ENCODE peak calls at places on chromosomes 2 and 18, in six cellular contexts. F, D, L, Y, X and P are unnamed samples.
A peak's percentile ranks its signal among the peaks of the same experiment; 100 is the strongest.

GRCh38 chr2:15712551-15713342 is 121.1 kb downstream of the DDX1 start:
- DNase-seq in D (no peak), X (no peak), F (no peak), L (no peak), Y (no peak), P (no peak)

GRCh38 chr2:203743441-203743932 is 37.0 kb downstream of the CD28 start:
- DNase-seq in F (no peak), L (no peak), Y (no peak), D (peak; percentile 48), X (peak; percentile 43), P (no peak)

GRCh38 chr2:101818531-101819451 is 121.3 kb downstream of the MAP4K4 start:
- DNase-seq in F (no peak), L (no peak), D (no peak), Y (no peak), X (peak; percentile 89), P (no peak)

GRCh38 chr2:157900203-157900602 is 24.1 kb upstream of the ACVR1 start:
- DNase-seq in X (no peak), D (no peak), Y (no peak), L (no peak), F (no peak), P (no peak)

GRCh38 chr2:8285081-8285480 is 396.8 kb upstream of the ID2 start:
- DNase-seq in L (peak; percentile 14), X (no peak), D (no peak), Y (peak; percentile 64), F (no peak), P (no peak)

GRCh38 chr2:224716201-224716600 is at the start of gene CCDC195:
- DNase-seq in D (no peak), F (no peak), X (no peak), Y (no peak), L (no peak), P (no peak)

GRCh38 chr2:136135924-136136906 is 18.3 kb upstream of the CXCR4 start:
- DNase-seq in D (no peak), L (no peak), Y (no peak), X (no peak), F (no peak), P (no peak)

GRCh38 chr18:23870963-23871362 is 143.6 kb upstream of the TTC39C start:
- DNase-seq in D (no peak), Y (no peak), F (no peak), X (no peak), L (no peak), P (no peak)

GRCh38 chr2:216777637-216778273 is 82.1 kb downstream of the TNP1 start:
- DNase-seq in D (no peak), F (no peak), L (no peak), X (peak; percentile 49), Y (peak; percentile 89), P (no peak)

GRCh38 chr2:152336854-152337510 is 2.0 kb downstream of the FMNL2 start:
- DNase-seq in X (peak; percentile 53), L (no peak), D (peak; percentile 32), F (peak; percentile 51), Y (peak; percentile 78), P (no peak)

GRCh38 chr2:158191569-158191968 is 89.9 kb downstream of the UPP2 start:
- DNase-seq in D (no peak), Y (no peak), X (no peak), L (no peak), F (no peak), P (no peak)

GRCh38 chr2:76692896-76693295 is 829.3 kb downstream of the LRRTM4 start:
- DNase-seq in F (no peak), L (no peak), X (no peak), Y (no peak), D (no peak), P (no peak)

GRCh38 chr2:215870986-215871385 is 142.4 kb downstream of the MREG start:
- DNase-seq in X (no peak), F (no peak), Y (peak; percentile 72), D (no peak), L (no peak), P (no peak)

GRCh38 chr18:70072678-70073077 is 125.0 kb upstream of the CD226 start:
- DNase-seq in F (no peak), L (no peak), D (no peak), X (peak; percentile 50), Y (no peak), P (no peak)

GRCh38 chr2:170660406-170660805 is 54.7 kb upstream of the SP5 start:
- DNase-seq in X (peak; percentile 1), L (no peak), D (no peak), Y (no peak), F (no peak), P (no peak)

GRCh38 chr2:112714836-112715631 is 5.8 kb upstream of the NT5DC4 start:
- DNase-seq in L (no peak), F (no peak), D (no peak), Y (no peak), X (peak; percentile 61), P (no peak)

GRCh38 chr2:151290467-151290866 is 999 bp upstream of the NMI start:
- DNase-seq in L (no peak), X (no peak), Y (no peak), D (no peak), F (no peak), P (no peak)
- H3K4me3 ChIP-seq in L (peak overlapping the region; percentile 86), X (peak overlapping the region; percentile 57), Y (no peak overlapping the region), D (peak overlapping the region; percentile 66), F (peak overlapping the region; percentile 69), P (no peak overlapping the region)

DNA sequence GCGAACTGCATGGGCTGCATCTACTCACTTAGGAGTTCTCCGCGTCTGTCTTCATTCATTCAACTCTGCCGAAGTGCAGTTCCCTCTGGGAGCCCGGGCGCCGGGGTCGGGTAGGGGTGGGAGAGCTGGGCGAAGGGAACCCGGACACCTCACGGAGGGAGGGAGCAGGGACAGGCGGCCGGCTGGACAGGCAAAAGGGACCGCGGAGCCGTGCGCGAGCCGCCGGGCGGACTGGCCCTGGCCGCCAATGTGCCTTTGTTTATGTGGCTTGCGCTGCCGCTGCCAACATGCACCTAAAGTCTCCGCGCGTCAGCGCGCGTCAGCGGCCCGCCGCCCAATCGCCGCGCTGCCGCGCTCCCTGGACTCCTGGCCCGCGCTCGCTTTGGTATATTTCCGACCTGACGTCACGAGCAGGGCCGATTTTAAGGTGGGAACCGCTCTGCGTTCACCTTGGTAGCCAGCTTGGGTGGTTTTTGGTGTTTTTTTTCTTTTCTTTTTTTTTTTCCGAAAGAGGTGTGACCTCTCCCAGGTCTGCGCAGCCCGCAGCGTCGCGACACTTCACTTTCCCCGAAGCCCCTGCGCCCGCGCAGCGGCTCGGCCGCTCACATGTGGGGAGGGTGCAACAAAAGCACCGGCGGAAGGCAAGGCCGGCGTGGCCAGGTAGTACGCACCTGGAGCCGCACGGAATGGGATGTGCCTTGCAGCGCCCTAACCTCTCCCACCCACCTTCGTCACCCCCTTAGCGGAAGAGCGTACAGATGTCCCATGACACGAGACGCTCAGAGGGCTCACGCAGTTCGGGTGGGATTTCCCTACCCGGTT is at the start of gene NR4A2:
- DNase-seq in F (peak; percentile 94), Y (peak; percentile 92), X (peak; percentile 92), L (no peak), D (peak; percentile 92), P (peak; percentile 93)
- H3K4me1 ChIP-seq in F (peaks cover 7% of the 10 kb centered on the region), Y (no peaks in the 10 kb centered on the region), X (no peaks in the 10 kb centered on the region), L (peaks cover 12% of the 10 kb centered on the region), D (peaks cover 6% of the 10 kb centered on the region), P (no peaks in the 10 kb centered on the region)

GRCh38 chr2:27442282-27442980 is at the start of gene KRTCAP3:
- DNase-seq in Y (peak; percentile 94), D (no peak), F (peak; percentile 70), L (no peak), X (no peak), P (no peak)
- H3K27ac ChIP-seq in Y (peak within 1 kb of the TSS; percentile 22), D (peak within 1 kb of the TSS; percentile 71), F (peak within 1 kb of the TSS; percentile 10), L (peak within 1 kb of the TSS; percentile 40), X (no peak within 1 kb of the TSS), P (peak within 1 kb of the TSS; percentile 16)

DNA sequence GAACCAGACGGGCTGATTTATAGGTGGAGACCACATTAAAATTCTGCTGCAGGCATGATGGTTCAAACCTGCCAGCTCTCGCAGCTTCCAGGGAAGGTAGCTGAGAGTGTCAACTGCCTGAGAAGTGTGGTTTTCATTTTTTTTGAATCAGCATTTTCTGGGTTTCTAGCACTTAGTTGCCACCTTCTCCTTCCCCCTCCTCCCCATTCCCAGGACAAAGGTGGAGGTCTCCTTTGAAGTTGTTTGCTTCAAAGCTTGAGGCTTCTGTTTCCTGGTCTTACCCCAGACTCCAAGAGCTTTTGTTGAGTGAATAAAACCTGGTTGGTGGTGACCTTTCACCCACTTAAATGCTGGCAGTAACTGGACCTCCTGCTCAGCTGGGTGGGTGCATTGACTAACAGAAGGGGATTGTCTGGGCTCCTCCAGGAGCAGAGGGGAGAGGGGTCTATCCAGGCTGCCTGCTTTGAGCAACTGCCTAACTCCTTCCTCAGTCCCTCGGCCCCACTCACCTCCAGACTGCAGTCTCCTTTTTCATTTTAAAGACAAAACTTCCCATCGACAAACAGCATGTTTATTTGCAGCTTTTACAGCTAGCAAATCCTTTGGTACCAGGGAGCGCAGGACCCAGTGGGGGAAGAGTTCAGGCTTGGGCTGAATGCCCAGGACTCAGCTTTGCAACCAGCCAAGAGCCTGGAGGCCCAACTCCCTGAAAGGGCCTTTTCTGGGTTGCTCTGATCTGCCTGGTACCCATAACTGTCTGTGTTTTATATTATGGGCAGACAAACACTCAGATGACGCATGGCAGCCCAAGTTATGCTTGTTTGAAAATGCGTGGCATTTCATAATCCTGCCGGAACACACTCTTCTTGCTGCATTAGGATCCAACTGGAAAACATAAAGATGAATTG is 3.6 kb downstream of the RHOB start:
- DNase-seq in F (peak; percentile 87), L (no peak), Y (peak; percentile 85), X (peak; percentile 89), D (peak; percentile 82), P (peak; percentile 73)
- H3K4me3 ChIP-seq in F (peak overlapping the region; percentile 76), L (peak overlapping the region; percentile 91), Y (peak overlapping the region; percentile 90), X (no peak overlapping the region), D (peak overlapping the region; percentile 93), P (peak overlapping the region; percentile 73)

DNA sequence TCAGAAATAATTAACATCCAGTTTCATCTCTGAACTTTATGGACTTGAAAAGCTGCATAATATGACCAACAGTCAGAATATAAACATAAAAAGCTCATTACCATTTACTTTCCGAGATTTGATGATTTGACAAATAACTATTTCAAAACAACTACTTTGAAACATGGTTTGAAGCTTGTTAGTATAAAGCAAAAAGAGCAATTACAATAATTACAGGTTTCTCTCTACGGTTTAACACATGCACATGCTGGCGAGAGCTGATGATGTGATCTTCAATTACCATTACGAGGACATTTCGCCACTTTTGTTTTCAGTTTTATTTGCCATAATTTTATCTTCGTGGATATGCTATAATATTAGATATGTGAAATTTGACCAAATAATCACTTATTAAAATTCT is 270.2 kb downstream of the TCF4 start:
- DNase-seq in F (no peak), L (no peak), X (no peak), Y (no peak), D (no peak), P (no peak)
- H3K4me1 ChIP-seq in F (peaks cover 6% of the 10 kb centered on the region), L (peaks cover 65% of the 10 kb centered on the region), X (peaks cover 3% of the 10 kb centered on the region), Y (no peaks in the 10 kb centered on the region), D (peaks cover 9% of the 10 kb centered on the region), P (peaks cover 3% of the 10 kb centered on the region)